ENCODE peak calls at places on chromosome 5, in four cellular contexts. One of them, this sample, is unnamed.

GRCh38 chr5:96199713-96200183 is 233.3 kb downstream of the PCSK1 start:
- DNase-seq in IMR-90: no peak
- DNase-seq in A549: peak; percentile 53
- DNase-seq in stomach: no peak
- DNase-seq in this sample: no peak

GRCh38 chr5:1521671-1522600 is 1.8 kb downstream of the LPCAT1 start:
- DNase-seq in stomach: peak; percentile 21
- DNase-seq in A549: no peak
- DNase-seq in IMR-90: peak; percentile 87
- DNase-seq in this sample: no peak

GRCh38 chr5:152631217-152631616 is 226.1 kb upstream of the NMUR2 start:
- DNase-seq in A549: no peak
- DNase-seq in stomach: no peak
- DNase-seq in IMR-90: no peak
- DNase-seq in this sample: no peak

GRCh38 chr5:150993422-150993821 is 27.0 kb upstream of the GPX3 start:
- DNase-seq in A549: no peak
- DNase-seq in IMR-90: no peak
- DNase-seq in stomach: no peak
- DNase-seq in this sample: no peak

GRCh38 chr5:140214831-140215230 is 39.8 kb downstream of the CYSTM1 start:
- DNase-seq in stomach: peak; percentile 76
- DNase-seq in IMR-90: peak; percentile 83
- DNase-seq in A549: no peak
- DNase-seq in this sample: no peak

GRCh38 chr5:112978836-112979235 is 2.2 kb downstream of the DCP2 start:
- DNase-seq in A549: no peak
- DNase-seq in IMR-90: no peak
- DNase-seq in stomach: no peak
- DNase-seq in this sample: peak; percentile 34

GRCh38 chr5:165224366-165224765 is 1718.9 kb downstream of the MAT2B start:
- DNase-seq in A549: no peak
- DNase-seq in stomach: no peak
- DNase-seq in IMR-90: no peak
- DNase-seq in this sample: no peak

GRCh38 chr5:163498886-163499285 is 6.5 kb upstream of the MAT2B start:
- DNase-seq in stomach: no peak
- DNase-seq in A549: no peak
- DNase-seq in IMR-90: peak; percentile 86
- DNase-seq in this sample: no peak

GRCh38 chr5:71865202-71865601 is 146.1 kb downstream of the CARTPT start:
- DNase-seq in A549: peak; percentile 53
- DNase-seq in stomach: no peak
- DNase-seq in IMR-90: peak; percentile 75
- DNase-seq in this sample: no peak

GRCh38 chr5:6724321-6724929 is 11.2 kb downstream of the TENT4A start:
- DNase-seq in IMR-90: no peak
- DNase-seq in A549: no peak
- DNase-seq in stomach: no peak
- DNase-seq in this sample: no peak

DNA sequence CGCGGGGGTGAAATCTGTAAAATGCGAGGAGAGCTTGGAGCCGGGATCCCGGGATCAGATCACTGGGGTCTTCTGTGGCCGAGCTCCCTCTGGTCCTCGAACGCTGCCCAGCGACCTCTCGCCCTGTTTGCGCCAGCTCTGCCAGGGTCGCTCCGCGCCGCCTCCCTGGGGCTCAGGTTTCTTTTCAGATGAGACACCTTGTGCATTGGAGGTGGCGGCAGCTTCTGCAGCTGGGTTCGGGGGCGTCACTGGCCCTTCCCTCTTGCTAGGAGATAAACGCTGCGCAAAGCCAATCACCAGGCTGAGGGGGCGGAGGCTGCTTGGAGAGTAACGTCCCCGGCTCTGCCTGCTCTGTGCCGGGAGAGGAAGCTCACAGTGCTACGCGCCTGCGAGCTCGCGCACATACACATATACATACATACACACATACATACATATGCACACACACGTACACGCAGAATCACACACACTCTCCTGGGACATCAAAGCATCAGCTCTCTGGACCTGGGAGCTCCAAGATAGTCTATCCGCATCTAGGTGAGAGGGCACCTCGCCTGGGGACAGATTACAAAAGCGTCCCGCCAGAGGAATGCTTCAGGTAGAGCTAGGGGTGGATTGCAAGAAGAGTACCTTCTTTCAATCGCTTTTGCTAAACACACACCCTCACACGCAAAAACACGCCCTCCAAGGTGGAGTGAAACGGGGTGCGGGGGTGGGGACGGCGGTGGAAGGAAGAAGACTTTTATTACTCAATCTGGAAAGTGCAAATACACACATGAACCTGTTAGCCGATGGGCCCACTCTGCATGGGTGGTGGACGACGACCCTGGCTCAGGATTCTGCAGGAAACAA is at the start of gene ST8SIA4:
- DNase-seq in stomach: peak; percentile 81
- DNase-seq in IMR-90: peak; percentile 33
- DNase-seq in A549: peak; percentile 79
- DNase-seq in this sample: peak; percentile 90
- TF ChIP-seq POLR2A in stomach: no peak
- TF ChIP-seq POLR2A in IMR-90: no peak
- TF ChIP-seq POLR2A in A549: peak; percentile 54
- TF ChIP-seq POLR2A in this sample: peak; percentile 88

GRCh38 chr5:74136276-74136675 is 504.3 kb downstream of the ENC1 start:
- DNase-seq in A549: no peak
- DNase-seq in stomach: no peak
- DNase-seq in IMR-90: no peak
- DNase-seq in this sample: no peak

GRCh38 chr5:74131256-74131655 is 505.3 kb downstream of the ARHGEF28 start:
- DNase-seq in IMR-90: no peak
- DNase-seq in A549: no peak
- DNase-seq in stomach: no peak
- DNase-seq in this sample: no peak

GRCh38 chr5:74139589-74139988 is 500.9 kb downstream of the ENC1 start:
- DNase-seq in stomach: no peak
- DNase-seq in IMR-90: no peak
- DNase-seq in A549: no peak
- DNase-seq in this sample: no peak

GRCh38 chr5:74132485-74132884 is 506.5 kb downstream of the ARHGEF28 start:
- DNase-seq in IMR-90: no peak
- DNase-seq in A549: no peak
- DNase-seq in stomach: no peak
- DNase-seq in this sample: no peak

GRCh38 chr5:74135033-74135432 is 505.5 kb downstream of the ENC1 start:
- DNase-seq in IMR-90: no peak
- DNase-seq in A549: no peak
- DNase-seq in stomach: no peak
- DNase-seq in this sample: no peak
- TF ChIP-seq POLR2A in IMR-90: no peak
- TF ChIP-seq POLR2A in A549: no peak
- TF ChIP-seq POLR2A in stomach: no peak
- TF ChIP-seq POLR2A in this sample: no peak

GRCh38 chr5:76816110-76816831 is 2.6 kb upstream of the F2RL1 start:
- DNase-seq in A549: no peak
- DNase-seq in stomach: no peak
- DNase-seq in IMR-90: no peak
- DNase-seq in this sample: no peak

GRCh38 chr5:76819851-76820280 is 1.0 kb downstream of the F2RL1 start:
- DNase-seq in stomach: peak; percentile 56
- DNase-seq in IMR-90: no peak
- DNase-seq in A549: peak; percentile 63
- DNase-seq in this sample: no peak

GRCh38 chr5:76820491-76820890 is 1.7 kb downstream of the F2RL1 start:
- DNase-seq in IMR-90: no peak
- DNase-seq in A549: no peak
- DNase-seq in stomach: no peak
- DNase-seq in this sample: no peak

GRCh38 chr5:76813982-76814562 is 4.8 kb upstream of the F2RL1 start:
- DNase-seq in stomach: no peak
- DNase-seq in A549: peak; percentile 92
- DNase-seq in IMR-90: peak; percentile 98
- DNase-seq in this sample: no peak

DNA sequence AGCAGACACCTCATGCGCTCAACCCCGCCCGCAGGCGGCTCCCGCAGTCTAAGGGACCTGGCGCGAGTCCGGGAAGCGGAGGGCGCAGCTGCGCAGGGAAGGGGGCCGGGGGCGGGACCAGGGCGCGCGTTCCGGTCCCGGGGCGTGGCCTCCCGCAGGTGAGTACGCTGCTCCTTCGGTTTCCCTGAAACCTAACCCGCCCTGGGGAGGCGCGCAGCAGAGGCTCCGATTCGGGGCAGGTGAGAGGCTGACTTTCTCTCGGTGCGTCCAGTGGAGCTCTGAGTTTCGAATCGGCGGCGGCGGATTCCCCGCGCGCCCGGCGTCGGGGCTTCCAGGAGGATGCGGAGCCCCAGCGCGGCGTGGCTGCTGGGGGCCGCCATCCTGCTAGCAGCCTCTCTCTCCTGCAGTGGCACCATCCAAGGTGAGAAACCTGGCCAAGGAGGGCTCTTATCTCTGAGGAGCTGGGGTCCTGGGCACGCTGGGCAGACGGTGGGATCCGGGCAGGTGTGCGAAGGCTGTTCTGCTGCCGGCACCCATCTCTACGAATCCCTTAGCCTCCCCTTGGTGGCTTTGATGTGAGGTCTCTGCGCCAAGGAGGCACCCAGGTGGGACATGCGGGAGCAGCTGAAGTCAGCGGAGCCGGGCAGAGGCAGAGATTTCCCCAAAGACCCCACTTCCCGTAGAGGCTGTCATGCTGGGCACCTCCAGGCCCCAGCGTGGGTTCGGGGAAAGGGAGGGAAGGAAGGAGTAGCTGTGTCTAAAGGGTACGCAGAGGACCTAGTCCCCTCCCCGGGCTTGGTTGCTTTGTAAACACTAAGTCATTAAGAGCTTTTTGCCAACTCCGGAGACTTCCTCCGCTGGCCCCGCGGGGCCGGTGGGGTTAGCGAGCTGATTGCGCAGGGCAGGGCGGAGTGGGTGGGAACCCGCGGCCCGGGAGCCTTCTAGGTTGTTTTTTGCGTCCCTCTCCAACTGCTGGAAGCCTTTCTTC is at the start of gene F2RL1:
- DNase-seq in A549: peak; percentile 91
- DNase-seq in stomach: peak; percentile 94
- DNase-seq in IMR-90: peak; percentile 73
- DNase-seq in this sample: no peak
- TF ChIP-seq POLR2A in A549: peak; percentile 47
- TF ChIP-seq POLR2A in stomach: no peak
- TF ChIP-seq POLR2A in IMR-90: no peak
- TF ChIP-seq POLR2A in this sample: no peak

GRCh38 chr5:127055880-127056653 is 17.2 kb downstream of the C5orf63 start:
- DNase-seq in stomach: no peak
- DNase-seq in A549: no peak
- DNase-seq in IMR-90: no peak
- DNase-seq in this sample: no peak

GRCh38 chr5:127053049-127053448 is 20.3 kb downstream of the C5orf63 start:
- DNase-seq in stomach: no peak
- DNase-seq in IMR-90: no peak
- DNase-seq in A549: no peak
- DNase-seq in this sample: no peak

GRCh38 chr5:127061537-127061936 is 11.8 kb downstream of the C5orf63 start:
- DNase-seq in stomach: no peak
- DNase-seq in A549: no peak
- DNase-seq in IMR-90: no peak
- DNase-seq in this sample: no peak

GRCh38 chr5:127060470-127060985 is 12.8 kb downstream of the C5orf63 start:
- DNase-seq in A549: no peak
- DNase-seq in IMR-90: peak; percentile 26
- DNase-seq in stomach: no peak
- DNase-seq in this sample: no peak

DNA sequence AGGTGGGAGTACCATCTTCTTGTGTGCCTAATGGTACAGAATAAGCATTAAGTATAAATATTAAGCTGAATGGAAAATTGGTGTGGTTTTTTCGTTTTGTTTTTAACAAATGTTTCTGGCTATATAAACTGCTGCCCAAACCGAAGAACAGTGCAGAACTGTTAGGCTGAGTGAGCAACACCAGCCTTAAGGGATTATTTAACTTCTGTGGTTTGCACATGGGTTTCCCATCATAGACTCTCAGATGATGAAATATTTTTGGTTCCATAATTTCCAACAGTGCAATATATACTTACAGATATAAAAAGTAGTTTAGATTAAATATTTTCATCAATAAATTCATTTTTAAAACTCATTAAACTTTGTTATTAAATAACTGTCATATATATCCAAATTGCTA is 16.4 kb downstream of the C5orf63 start:
- DNase-seq in stomach: no peak
- DNase-seq in IMR-90: no peak
- DNase-seq in A549: no peak
- DNase-seq in this sample: no peak
- TF ChIP-seq POLR2A in stomach: no peak
- TF ChIP-seq POLR2A in IMR-90: no peak
- TF ChIP-seq POLR2A in A549: no peak
- TF ChIP-seq POLR2A in this sample: no peak

GRCh38 chr5:36655171-36655570 is 48.8 kb downstream of the SLC1A3 start:
- DNase-seq in stomach: no peak
- DNase-seq in IMR-90: no peak
- DNase-seq in A549: no peak
- DNase-seq in this sample: no peak
- TF ChIP-seq POLR2A in stomach: no peak
- TF ChIP-seq POLR2A in IMR-90: no peak
- TF ChIP-seq POLR2A in A549: no peak
- TF ChIP-seq POLR2A in this sample: no peak